ENCODE peak calls at places on chromosomes 6 and 20, in seven cellular contexts. One of them, this sample, is unnamed.

GRCh38 chr6:170462366-170463020 is 90.6 kb downstream of the PSMB1 start:
- DNase-seq in endodermal cell: peak; percentile 41
- DNase-seq in mammary epithelial cell: no peak
- DNase-seq in AG04450: no peak
- DNase-seq in CD8-positive, alpha-beta T cell: no peak
- DNase-seq in CD4-positive, CD25-positive, alpha-beta regulatory T cell: no peak
- DNase-seq in dorsolateral prefrontal cortex: no peak
- DNase-seq in this sample: no peak

GRCh38 chr6:48369100-48369499 is 258.1 kb upstream of the PTCHD4 start:
- DNase-seq in CD8-positive, alpha-beta T cell: no peak
- DNase-seq in CD4-positive, CD25-positive, alpha-beta regulatory T cell: no peak
- DNase-seq in AG04450: no peak
- DNase-seq in endodermal cell: no peak
- DNase-seq in dorsolateral prefrontal cortex: no peak
- DNase-seq in mammary epithelial cell: no peak
- DNase-seq in this sample: no peak

GRCh38 chr20:50577175-50578018 is 67.2 kb downstream of the PTPN1 start:
- DNase-seq in CD4-positive, CD25-positive, alpha-beta regulatory T cell: no peak
- DNase-seq in dorsolateral prefrontal cortex: no peak
- DNase-seq in AG04450: no peak
- DNase-seq in endodermal cell: no peak
- DNase-seq in mammary epithelial cell: no peak
- DNase-seq in CD8-positive, alpha-beta T cell: no peak
- DNase-seq in this sample: peak; percentile 88

GRCh38 chr20:9615766-9616454 is 101.5 kb downstream of the LAMP5 start:
- DNase-seq in endodermal cell: no peak
- DNase-seq in CD4-positive, CD25-positive, alpha-beta regulatory T cell: no peak
- DNase-seq in dorsolateral prefrontal cortex: no peak
- DNase-seq in mammary epithelial cell: no peak
- DNase-seq in CD8-positive, alpha-beta T cell: no peak
- DNase-seq in AG04450: no peak
- DNase-seq in this sample: no peak

GRCh38 chr6:100726741-100727140 is 154.4 kb downstream of the ASCC3 start:
- DNase-seq in CD4-positive, CD25-positive, alpha-beta regulatory T cell: no peak
- DNase-seq in endodermal cell: no peak
- DNase-seq in mammary epithelial cell: no peak
- DNase-seq in dorsolateral prefrontal cortex: no peak
- DNase-seq in AG04450: no peak
- DNase-seq in CD8-positive, alpha-beta T cell: no peak
- DNase-seq in this sample: no peak

GRCh38 chr20:62342910-62343309 is 24.2 kb downstream of the LAMA5 start:
- DNase-seq in CD8-positive, alpha-beta T cell: no peak
- DNase-seq in CD4-positive, CD25-positive, alpha-beta regulatory T cell: no peak
- DNase-seq in dorsolateral prefrontal cortex: no peak
- DNase-seq in AG04450: no peak
- DNase-seq in mammary epithelial cell: no peak
- DNase-seq in endodermal cell: no peak
- DNase-seq in this sample: no peak

GRCh38 chr20:61441537-61441936 is 189.5 kb downstream of the CDH4 start:
- DNase-seq in AG04450: no peak
- DNase-seq in CD4-positive, CD25-positive, alpha-beta regulatory T cell: no peak
- DNase-seq in mammary epithelial cell: no peak
- DNase-seq in dorsolateral prefrontal cortex: no peak
- DNase-seq in CD8-positive, alpha-beta T cell: no peak
- DNase-seq in endodermal cell: no peak
- DNase-seq in this sample: no peak

GRCh38 chr6:31877125-31877650 is 1.6 kb downstream of the SLC44A4 start:
- DNase-seq in CD8-positive, alpha-beta T cell: no peak
- DNase-seq in endodermal cell: no peak
- DNase-seq in dorsolateral prefrontal cortex: no peak
- DNase-seq in AG04450: no peak
- DNase-seq in CD4-positive, CD25-positive, alpha-beta regulatory T cell: no peak
- DNase-seq in mammary epithelial cell: no peak
- DNase-seq in this sample: no peak

GRCh38 chr20:53735536-53736050 is 142.0 kb upstream of the ZNF217 start:
- DNase-seq in endodermal cell: no peak
- DNase-seq in AG04450: peak; percentile 64
- DNase-seq in CD4-positive, CD25-positive, alpha-beta regulatory T cell: no peak
- DNase-seq in dorsolateral prefrontal cortex: no peak
- DNase-seq in CD8-positive, alpha-beta T cell: no peak
- DNase-seq in mammary epithelial cell: peak; percentile 94
- DNase-seq in this sample: no peak

GRCh38 chr20:53981752-53982437 is 88.5 kb downstream of the BCAS1 start:
- DNase-seq in CD4-positive, CD25-positive, alpha-beta regulatory T cell: no peak
- DNase-seq in AG04450: no peak
- DNase-seq in dorsolateral prefrontal cortex: no peak
- DNase-seq in CD8-positive, alpha-beta T cell: no peak
- DNase-seq in endodermal cell: no peak
- DNase-seq in mammary epithelial cell: peak; percentile 20
- DNase-seq in this sample: no peak

GRCh38 chr6:163180874-163181541 is 233.5 kb upstream of the QKI start:
- DNase-seq in CD8-positive, alpha-beta T cell: no peak
- DNase-seq in mammary epithelial cell: peak; percentile 2
- DNase-seq in CD4-positive, CD25-positive, alpha-beta regulatory T cell: no peak
- DNase-seq in endodermal cell: peak; percentile 92
- DNase-seq in dorsolateral prefrontal cortex: peak; percentile 93
- DNase-seq in AG04450: no peak
- DNase-seq in this sample: peak; percentile 12

GRCh38 chr6:124297507-124297906 is 493.8 kb downstream of the NKAIN2 start:
- DNase-seq in CD8-positive, alpha-beta T cell: no peak
- DNase-seq in dorsolateral prefrontal cortex: no peak
- DNase-seq in mammary epithelial cell: no peak
- DNase-seq in CD4-positive, CD25-positive, alpha-beta regulatory T cell: no peak
- DNase-seq in AG04450: no peak
- DNase-seq in endodermal cell: no peak
- DNase-seq in this sample: no peak

GRCh38 chr6:30441171-30441570 is 48.1 kb upstream of the HLA-E start:
- DNase-seq in CD8-positive, alpha-beta T cell: no peak
- DNase-seq in AG04450: no peak
- DNase-seq in endodermal cell: no peak
- DNase-seq in mammary epithelial cell: peak; percentile 75
- DNase-seq in CD4-positive, CD25-positive, alpha-beta regulatory T cell: no peak
- DNase-seq in dorsolateral prefrontal cortex: no peak
- DNase-seq in this sample: no peak
- H3K27me3 ChIP-seq in CD8-positive, alpha-beta T cell: peaks cover 24% of the 10 kb centered on the region
- H3K27me3 ChIP-seq in AG04450: peaks cover 52% of the 10 kb centered on the region
- H3K27me3 ChIP-seq in endodermal cell: peaks cover 97% of the 10 kb centered on the region
- H3K27me3 ChIP-seq in mammary epithelial cell: peaks cover 17% of the 10 kb centered on the region
- H3K27me3 ChIP-seq in CD4-positive, CD25-positive, alpha-beta regulatory T cell: peaks cover 73% of the 10 kb centered on the region
- H3K27me3 ChIP-seq in dorsolateral prefrontal cortex: peaks cover 14% of the 10 kb centered on the region
- H3K27me3 ChIP-seq in this sample: peaks cover 5% of the 10 kb centered on the region

GRCh38 chr6:167244064-167244949 is 46.8 kb upstream of the UNC93A start:
- DNase-seq in mammary epithelial cell: no peak
- DNase-seq in dorsolateral prefrontal cortex: peak; percentile 64
- DNase-seq in endodermal cell: peak; percentile 70
- DNase-seq in CD4-positive, CD25-positive, alpha-beta regulatory T cell: no peak
- DNase-seq in AG04450: no peak
- DNase-seq in CD8-positive, alpha-beta T cell: no peak
- DNase-seq in this sample: no peak
- H3K27me3 ChIP-seq in mammary epithelial cell: no peaks in the 10 kb centered on the region
- H3K27me3 ChIP-seq in dorsolateral prefrontal cortex: no peaks in the 10 kb centered on the region
- H3K27me3 ChIP-seq in endodermal cell: no peaks in the 10 kb centered on the region
- H3K27me3 ChIP-seq in CD4-positive, CD25-positive, alpha-beta regulatory T cell: no peaks in the 10 kb centered on the region
- H3K27me3 ChIP-seq in AG04450: no peaks in the 10 kb centered on the region
- H3K27me3 ChIP-seq in CD8-positive, alpha-beta T cell: no peaks in the 10 kb centered on the region
- H3K27me3 ChIP-seq in this sample: no peaks in the 10 kb centered on the region

GRCh38 chr6:27241443-27241842 is 6.1 kb upstream of the PRSS16 start:
- DNase-seq in endodermal cell: no peak
- DNase-seq in CD4-positive, CD25-positive, alpha-beta regulatory T cell: no peak
- DNase-seq in dorsolateral prefrontal cortex: no peak
- DNase-seq in AG04450: no peak
- DNase-seq in mammary epithelial cell: no peak
- DNase-seq in CD8-positive, alpha-beta T cell: no peak
- DNase-seq in this sample: no peak
- H3K27me3 ChIP-seq in endodermal cell: peaks cover 42% of the 10 kb centered on the region
- H3K27me3 ChIP-seq in CD4-positive, CD25-positive, alpha-beta regulatory T cell: peaks cover 44% of the 10 kb centered on the region
- H3K27me3 ChIP-seq in dorsolateral prefrontal cortex: peaks cover 32% of the 10 kb centered on the region
- H3K27me3 ChIP-seq in AG04450: no peaks in the 10 kb centered on the region
- H3K27me3 ChIP-seq in mammary epithelial cell: no peaks in the 10 kb centered on the region
- H3K27me3 ChIP-seq in CD8-positive, alpha-beta T cell: peaks cover 23% of the 10 kb centered on the region
- H3K27me3 ChIP-seq in this sample: peaks cover 24% of the 10 kb centered on the region

GRCh38 chr6:16238658-16239089 is 287 bp downstream of the GMPR start:
- DNase-seq in mammary epithelial cell: no peak
- DNase-seq in CD8-positive, alpha-beta T cell: peak; percentile 18
- DNase-seq in AG04450: no peak
- DNase-seq in CD4-positive, CD25-positive, alpha-beta regulatory T cell: peak; percentile 5
- DNase-seq in endodermal cell: no peak
- DNase-seq in dorsolateral prefrontal cortex: no peak
- DNase-seq in this sample: no peak

GRCh38 chr6:16236009-16236501 is 2.3 kb upstream of the GMPR start:
- DNase-seq in CD4-positive, CD25-positive, alpha-beta regulatory T cell: no peak
- DNase-seq in CD8-positive, alpha-beta T cell: no peak
- DNase-seq in mammary epithelial cell: no peak
- DNase-seq in endodermal cell: no peak
- DNase-seq in dorsolateral prefrontal cortex: no peak
- DNase-seq in AG04450: no peak
- DNase-seq in this sample: peak; percentile 81

GRCh38 chr6:16236648-16237199 is 1.7 kb upstream of the GMPR start:
- DNase-seq in endodermal cell: no peak
- DNase-seq in CD4-positive, CD25-positive, alpha-beta regulatory T cell: no peak
- DNase-seq in dorsolateral prefrontal cortex: no peak
- DNase-seq in mammary epithelial cell: peak; percentile 37
- DNase-seq in CD8-positive, alpha-beta T cell: no peak
- DNase-seq in AG04450: peak; percentile 21
- DNase-seq in this sample: peak; percentile 70

GRCh38 chr6:16238057-16238657 is at the start of gene GMPR:
- DNase-seq in CD4-positive, CD25-positive, alpha-beta regulatory T cell: peak; percentile 58
- DNase-seq in endodermal cell: peak; percentile 85
- DNase-seq in dorsolateral prefrontal cortex: peak; percentile 37
- DNase-seq in CD8-positive, alpha-beta T cell: peak; percentile 73
- DNase-seq in AG04450: no peak
- DNase-seq in mammary epithelial cell: peak; percentile 27
- DNase-seq in this sample: peak; percentile 79

GRCh38 chr6:16237242-16237641 is 1.1 kb upstream of the GMPR start:
- DNase-seq in endodermal cell: no peak
- DNase-seq in AG04450: no peak
- DNase-seq in CD4-positive, CD25-positive, alpha-beta regulatory T cell: no peak
- DNase-seq in mammary epithelial cell: no peak
- DNase-seq in dorsolateral prefrontal cortex: no peak
- DNase-seq in CD8-positive, alpha-beta T cell: no peak
- DNase-seq in this sample: no peak
- H3K27me3 ChIP-seq in endodermal cell: peaks cover 29% of the 10 kb centered on the region
- H3K27me3 ChIP-seq in AG04450: no peaks in the 10 kb centered on the region
- H3K27me3 ChIP-seq in CD4-positive, CD25-positive, alpha-beta regulatory T cell: peaks cover 29% of the 10 kb centered on the region
- H3K27me3 ChIP-seq in mammary epithelial cell: no peaks in the 10 kb centered on the region
- H3K27me3 ChIP-seq in dorsolateral prefrontal cortex: no peaks in the 10 kb centered on the region
- H3K27me3 ChIP-seq in CD8-positive, alpha-beta T cell: no peaks in the 10 kb centered on the region
- H3K27me3 ChIP-seq in this sample: no peaks in the 10 kb centered on the region

DNA sequence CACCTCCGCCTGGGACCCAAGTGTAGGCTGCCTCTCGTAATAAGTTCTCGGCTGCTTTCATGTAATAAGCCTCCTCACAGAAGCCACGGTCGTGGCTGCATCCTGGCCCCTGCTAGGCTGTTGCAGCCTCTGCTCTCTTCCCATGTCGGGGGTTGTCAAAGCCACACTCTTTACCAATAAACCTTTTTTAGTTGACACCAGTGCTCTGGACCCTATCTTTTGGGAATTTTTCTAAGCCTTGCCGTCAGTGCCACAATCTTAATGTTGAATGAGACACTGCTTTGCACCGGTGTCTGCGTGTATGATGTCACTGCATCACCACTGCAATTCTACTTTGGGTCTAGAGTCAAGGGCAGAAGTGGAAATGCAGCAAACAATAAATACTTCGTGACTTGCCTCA is 57.7 kb upstream of the CCN6 start:
- DNase-seq in endodermal cell: no peak
- DNase-seq in mammary epithelial cell: no peak
- DNase-seq in CD8-positive, alpha-beta T cell: peak; percentile 31
- DNase-seq in dorsolateral prefrontal cortex: no peak
- DNase-seq in CD4-positive, CD25-positive, alpha-beta regulatory T cell: no peak
- DNase-seq in AG04450: no peak
- DNase-seq in this sample: no peak
- H3K27me3 ChIP-seq in endodermal cell: peaks cover 61% of the 10 kb centered on the region
- H3K27me3 ChIP-seq in mammary epithelial cell: no peaks in the 10 kb centered on the region
- H3K27me3 ChIP-seq in CD8-positive, alpha-beta T cell: no peaks in the 10 kb centered on the region
- H3K27me3 ChIP-seq in dorsolateral prefrontal cortex: no peaks in the 10 kb centered on the region
- H3K27me3 ChIP-seq in CD4-positive, CD25-positive, alpha-beta regulatory T cell: no peaks in the 10 kb centered on the region
- H3K27me3 ChIP-seq in AG04450: no peaks in the 10 kb centered on the region
- H3K27me3 ChIP-seq in this sample: no peaks in the 10 kb centered on the region

DNA sequence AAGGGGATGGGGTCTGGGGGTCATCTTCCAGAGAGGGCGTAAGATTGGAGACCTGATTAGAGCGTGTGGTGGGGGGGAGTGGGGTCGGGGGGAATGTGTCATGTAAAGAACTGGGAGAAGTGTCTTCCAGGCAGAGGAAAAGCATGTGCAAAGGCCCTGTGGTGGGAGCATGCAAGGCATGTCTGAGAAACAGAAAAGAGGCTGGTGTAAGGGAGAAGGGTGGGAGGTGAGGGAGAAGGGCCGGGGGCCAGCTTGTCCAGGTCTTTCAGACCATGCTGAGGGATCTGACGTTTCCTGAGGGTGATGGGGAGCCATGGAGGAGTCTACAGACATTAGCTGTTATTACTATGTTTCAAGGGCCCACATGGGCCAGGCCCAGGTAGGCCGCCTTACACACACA is 30.4 kb upstream of the FKBP1A start:
- DNase-seq in mammary epithelial cell: no peak
- DNase-seq in CD4-positive, CD25-positive, alpha-beta regulatory T cell: no peak
- DNase-seq in CD8-positive, alpha-beta T cell: no peak
- DNase-seq in endodermal cell: no peak
- DNase-seq in dorsolateral prefrontal cortex: no peak
- DNase-seq in AG04450: no peak
- DNase-seq in this sample: no peak
- H3K27me3 ChIP-seq in mammary epithelial cell: no peaks in the 10 kb centered on the region
- H3K27me3 ChIP-seq in CD4-positive, CD25-positive, alpha-beta regulatory T cell: no peaks in the 10 kb centered on the region
- H3K27me3 ChIP-seq in CD8-positive, alpha-beta T cell: no peaks in the 10 kb centered on the region
- H3K27me3 ChIP-seq in endodermal cell: no peaks in the 10 kb centered on the region
- H3K27me3 ChIP-seq in dorsolateral prefrontal cortex: no peaks in the 10 kb centered on the region
- H3K27me3 ChIP-seq in AG04450: no peaks in the 10 kb centered on the region
- H3K27me3 ChIP-seq in this sample: no peaks in the 10 kb centered on the region